ENCODE peak calls at places on chromosomes 11 and 22, in five cellular contexts. W is body of pancreas, A is uterus, J is heart left ventricle, R is HCT116. B is an unnamed sample. For H3K27me3 and H3K4me1, the result is how much of the 10 kb centered on the place peaks cover.

GRCh38 chr11:114354076-114354475 is 46.2 kb downstream of the C11orf71 start:
- DNase-seq in J (no peak), R (no peak), A (no peak), W (no peak), B (no peak)

GRCh38 chr22:19848298-19849224 is 6.1 kb downstream of the GNB1L start:
- DNase-seq in R (peak), W (peak), J (no peak), A (no peak), B (no peak)

GRCh38 chr22:17938484-17938924 is 85.9 kb downstream of the MICAL3 start:
- DNase-seq in J (no peak), R (no peak), W (no peak), A (no peak), B (peak)

GRCh38 chr11:63274776-63275175 is 31.4 kb upstream of the SLC22A25 start:
- DNase-seq in W (no peak), R (peak), A (no peak), J (no peak), B (no peak)

GRCh38 chr11:17230867-17231851 is 23.4 kb upstream of the PIK3C2A start:
- DNase-seq in R (no peak), J (no peak), W (no peak), A (no peak), B (no peak)

GRCh38 chr11:40037005-40037404 is 1422.4 kb downstream of the LRRC4C start:
- DNase-seq in W (no peak), J (no peak), A (no peak), R (no peak), B (no peak)

GRCh38 chr11:76935030-76935429 is 74.3 kb downstream of the ACER3 start:
- DNase-seq in W (no peak), A (no peak), J (no peak), R (no peak), B (no peak)

GRCh38 chr11:114466742-114467141 is 27.5 kb downstream of the REXO2 start:
- DNase-seq in W (no peak), R (no peak), J (no peak), A (no peak), B (no peak)

GRCh38 chr22:49774499-49775151 is 53.0 kb downstream of the BRD1 start:
- DNase-seq in W (no peak), A (no peak), R (no peak), J (peak), B (no peak)

GRCh38 chr11:134528453-134528852 is 116.4 kb upstream of the B3GAT1 start:
- DNase-seq in W (peak), A (no peak), J (no peak), R (no peak), B (no peak)

GRCh38 chr11:121841487-121842167 is 274.4 kb downstream of the BLID start:
- DNase-seq in R (no peak), W (no peak), A (no peak), J (no peak), B (no peak)

GRCh38 chr11:46296520-46297448 is 19.3 kb downstream of the CREB3L1 start:
- DNase-seq in A (peak), W (no peak), R (no peak), J (peak), B (peak)

GRCh38 chr22:37752189-37753061 is 55.3 kb upstream of the GCAT start:
- DNase-seq in A (peak), R (peak), J (peak), W (peak), B (peak)

GRCh38 chr11:69075421-69076128 is 26.8 kb downstream of the TPCN2 start:
- DNase-seq in A (peak), W (peak), R (peak), J (peak), B (peak)

GRCh38 chr22:32106930-32107329 is 52.2 kb downstream of the C22orf42 start:
- DNase-seq in R (no peak), A (no peak), W (no peak), J (no peak), B (no peak)

GRCh38 chr22:46843691-46844297 is 81.3 kb downstream of the TBC1D22A start:
- DNase-seq in J (no peak), A (no peak), R (no peak), W (no peak), B (no peak)

GRCh38 chr11:31820438-31820818 is 9.3 kb upstream of the PAX6 start:
- DNase-seq in J (no peak), W (no peak), R (no peak), A (no peak), B (no peak)

GRCh38 chr22:50299724-50300619 is 7.5 kb downstream of the PLXNB2 start:
- DNase-seq in R (no peak), W (no peak), A (no peak), J (no peak), B (no peak)

GRCh38 chr22:35608088-35608487 is 9.0 kb downstream of the MB start:
- DNase-seq in A (no peak), R (no peak), J (no peak), W (no peak), B (no peak)

GRCh38 chr22:49929553-49929979 is 11.1 kb downstream of the CRELD2 start:
- DNase-seq in W (peak), A (peak), R (no peak), J (peak), B (peak)

GRCh38 chr11:97087419-97087818 is 697.6 kb downstream of the JRKL start:
- DNase-seq in A (no peak), J (no peak), W (no peak), R (no peak), B (no peak)

GRCh38 chr22:27132896-27133500 is 475.6 kb downstream of the MIAT start:
- DNase-seq in W (no peak), R (no peak), J (no peak), A (no peak), B (no peak)

GRCh38 chr22:28024422-28024888 is 105.4 kb upstream of the PITPNB start:
- DNase-seq in A (peak), J (no peak), R (no peak), W (peak), B (peak)

GRCh38 chr11:120229451-120230424 is 10.2 kb upstream of the POU2F3 start:
- DNase-seq in W (no peak), R (no peak), A (no peak), J (no peak), B (peak)

GRCh38 chr11:46597609-46598219 is 3.9 kb upstream of the AMBRA1 start:
- DNase-seq in A (no peak), J (no peak), R (no peak), W (no peak), B (no peak)

GRCh38 chr11:63880031-63880841 is 36.7 kb downstream of the RCOR2 start:
- DNase-seq in W (no peak), A (no peak), R (no peak), J (no peak), B (no peak)

GRCh38 chr11:86147004-86147403 is 78.1 kb upstream of the PICALM start:
- DNase-seq in J (no peak), A (no peak), R (no peak), W (no peak), B (no peak)

GRCh38 chr11:13702071-13702470 is 33.6 kb downstream of the FAR1 start:
- DNase-seq in R (no peak), J (no peak), A (no peak), W (no peak), B (no peak)
- H3K27me3 ChIP-seq in R (under half), J (under half), A (under half), W (under half), B (under half)

GRCh38 chr11:33772300-33772699 is 2.0 kb downstream of the FBXO3 start:
- DNase-seq in W (peak), A (no peak), R (no peak), J (no peak), B (no peak)

GRCh38 chr11:33775832-33776231 is 1.5 kb upstream of the FBXO3 start:
- DNase-seq in R (no peak), J (no peak), A (no peak), W (no peak), B (no peak)

GRCh38 chr11:33773399-33774355 is 643 bp downstream of the FBXO3 start:
- DNase-seq in R (no peak), W (no peak), J (no peak), A (no peak), B (peak)

GRCh38 chr11:33775064-33775807 is 916 bp upstream of the FBXO3 start:
- DNase-seq in A (no peak), J (no peak), R (no peak), W (no peak), B (no peak)

GRCh38 chr11:33774356-33775063 is at the start of gene FBXO3:
- DNase-seq in R (peak), W (peak), J (peak), A (peak), B (peak)
- TF ChIP-seq POLR2A in R (peak), W (peak), J (peak), A (peak), B (no peak)

DNA sequence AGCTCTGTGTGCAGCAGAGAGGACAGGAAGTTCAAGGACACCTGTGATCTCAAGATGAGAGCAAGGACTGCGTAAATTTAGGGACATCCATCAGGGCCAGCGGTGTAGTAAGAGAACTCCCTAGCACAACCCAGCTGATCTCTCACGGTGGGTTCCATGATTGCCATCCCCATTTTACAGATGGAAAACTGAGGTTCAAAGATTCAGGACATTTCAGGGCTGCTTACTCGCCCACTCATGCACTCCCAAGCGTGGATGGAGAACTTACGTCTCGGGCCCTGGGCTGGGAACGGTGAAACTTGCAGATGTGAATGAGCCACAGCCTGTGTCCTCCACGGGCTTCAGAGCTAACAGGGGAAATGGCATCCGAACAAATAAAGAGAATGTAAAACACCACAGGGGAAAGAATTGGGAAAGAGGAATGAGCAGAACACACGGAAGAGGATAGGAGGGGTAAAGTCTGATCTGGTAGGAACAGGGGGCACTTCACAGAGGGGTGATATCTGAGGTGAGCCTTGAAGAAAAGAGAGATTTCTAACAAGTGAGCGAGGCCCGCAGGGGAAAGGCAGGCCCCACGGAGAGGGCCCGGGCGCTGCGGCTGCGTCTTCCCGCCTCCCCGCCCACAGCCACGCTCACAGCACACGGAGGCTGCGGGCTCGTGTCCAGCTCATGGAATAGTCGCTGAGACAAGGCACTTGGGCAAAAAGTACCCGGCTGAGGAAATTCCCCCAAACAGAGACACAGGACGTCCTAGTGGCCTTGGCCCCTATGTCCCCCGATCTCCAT is 55.9 kb downstream of the RPUSD4 start:
- DNase-seq in R (no peak), A (no peak), W (no peak), J (no peak), B (no peak)
- H3K4me1 ChIP-seq in R (under half), A (under half), W (under half), J (under half), B (under half)

GRCh38 chr11:1568451-1568911 is 3.6 kb downstream of the DUSP8 start:
- DNase-seq in J (peak), W (peak), R (no peak), A (no peak), B (no peak)
- H3K27me3 ChIP-seq in J (under half), W (under half), R (under half), A (under half), B (under half)

GRCh38 chr22:29603358-29604191 is at the start of gene NF2:
- DNase-seq in J (peak), A (peak), R (peak), W (peak), B (peak)
- TF ChIP-seq POLR2A in J (peak), A (peak), R (peak), W (peak), B (peak)

GRCh38 chr11:117074122-117074521 is 24.1 kb downstream of the SIK3 start:
- DNase-seq in A (no peak), J (no peak), W (no peak), R (no peak), B (no peak)

GRCh38 chr11:117073539-117073938 is 24.7 kb downstream of the SIK3 start:
- DNase-seq in W (no peak), J (no peak), A (no peak), R (no peak), B (no peak)

GRCh38 chr11:117076941-117077659 is 21.1 kb downstream of the SIK3 start:
- DNase-seq in A (no peak), W (no peak), R (no peak), J (no peak), B (no peak)

GRCh38 chr11:117072517-117073218 is 25.6 kb downstream of the SIK3 start:
- DNase-seq in J (no peak), W (no peak), R (peak), A (no peak), B (no peak)

GRCh38 chr11:117075186-117075585 is 23.0 kb downstream of the SIK3 start:
- DNase-seq in J (no peak), R (no peak), W (no peak), A (no peak), B (no peak)
- H3K4me1 ChIP-seq in J (half or more), R (under half), W (half or more), A (under half), B (under half)

GRCh38 chr11:43639920-43640319 is 40.6 kb upstream of the HSD17B12 start:
- DNase-seq in A (no peak), R (no peak), J (no peak), W (no peak), B (no peak)
- H3K27me3 ChIP-seq in A (under half), R (half or more), J (under half), W (under half), B (under half)

B was measured in testis.